ENCODE peak calls at places on chromosomes 11 and 22, in four cellular contexts. Q is K562, V is GM12878, N is IMR-90. L is an unnamed sample.

GRCh38 chr22:49447837-49448236 is 379.8 kb downstream of the BRD1 start:
- DNase-seq in N (no peak), Q (no peak), V (no peak), L (no peak)

GRCh38 chr11:120917536-120918239 is 106.2 kb upstream of the TBCEL start:
- DNase-seq in Q (no peak), V (peak), N (no peak), L (no peak)

GRCh38 chr11:2927493-2927800 is 1.8 kb downstream of the PHLDA2 start:
- DNase-seq in N (no peak), Q (no peak), V (no peak), L (no peak)

GRCh38 chr11:21142007-21142406 is 472.6 kb downstream of the NELL1 start:
- DNase-seq in N (no peak), V (no peak), Q (no peak), L (no peak)

GRCh38 chr22:39724390-39724789 is 153.8 kb downstream of the CACNA1I start:
- DNase-seq in V (no peak), Q (peak), N (no peak), L (no peak)

GRCh38 chr11:63837719-63838118 is 1.2 kb upstream of the MARK2 start:
- DNase-seq in N (no peak), V (no peak), Q (no peak), L (no peak)

GRCh38 chr22:47355776-47356432 is 593.5 kb downstream of the TBC1D22A start:
- DNase-seq in N (no peak), V (no peak), Q (no peak), L (no peak)

GRCh38 chr22:41565403-41566054 is 4.7 kb downstream of the CSDC2 start:
- DNase-seq in V (no peak), N (peak), Q (peak), L (peak)

GRCh38 chr11:125262825-125263218 is 98.3 kb downstream of the PKNOX2 start:
- DNase-seq in V (no peak), Q (no peak), N (peak), L (no peak)

GRCh38 chr11:797300-798092 is 585 bp downstream of the SLC25A22 start:
- DNase-seq in N (peak), V (no peak), Q (peak), L (peak)

GRCh38 chr22:42318967-42319366 is 48.5 kb upstream of the TCF20 start:
- DNase-seq in Q (no peak), V (no peak), N (no peak), L (no peak)

GRCh38 chr22:44003016-44003775 is 20.9 kb upstream of the PARVB start:
- DNase-seq in Q (no peak), N (no peak), V (no peak), L (no peak)

GRCh38 chr11:1435820-1436467 is 46.2 kb downstream of the BRSK2 start:
- DNase-seq in V (no peak), N (no peak), Q (peak), L (peak)

GRCh38 chr11:19025799-19026406 is 34.6 kb downstream of the MRGPRX2 start:
- DNase-seq in V (no peak), N (peak), Q (no peak), L (no peak)

GRCh38 chr11:134511255-134511654 is 99.2 kb upstream of the B3GAT1 start:
- DNase-seq in N (no peak), Q (no peak), V (no peak), L (no peak)

GRCh38 chr11:116283300-116283699 is 489.5 kb downstream of the BUD13 start:
- DNase-seq in N (no peak), Q (no peak), V (no peak), L (no peak)

GRCh38 chr11:74021998-74022397 is 13.1 kb upstream of the UCP3 start:
- DNase-seq in Q (no peak), N (no peak), V (no peak), L (no peak)

GRCh38 chr11:2137202-2138071 is 1.8 kb downstream of the IGF2 start:
- DNase-seq in N (peak), Q (peak), V (no peak), L (peak)

GRCh38 chr22:35312198-35313059 is 12.7 kb downstream of the TOM1 start:
- DNase-seq in V (no peak), Q (no peak), N (peak), L (no peak)

GRCh38 chr11:37544491-37544890 is 946.5 kb upstream of the RAG2 start:
- DNase-seq in Q (no peak), N (no peak), V (no peak), L (no peak)

GRCh38 chr11:1499261-1499890 is 12.8 kb upstream of the MOB2 start:
- DNase-seq in N (no peak), Q (no peak), V (no peak), L (peak)

GRCh38 chr11:103633037-103633788 is 403.2 kb upstream of the DDI1 start:
- DNase-seq in Q (no peak), V (no peak), N (peak), L (no peak)

GRCh38 chr11:72738199-72739141 is 13.7 kb downstream of the ARAP1 start:
- DNase-seq in Q (peak), N (peak), V (no peak), L (no peak)

GRCh38 chr11:11252403-11252802 is 100.6 kb downstream of the CSNK2A3 start:
- DNase-seq in V (no peak), N (no peak), Q (no peak), L (no peak)

GRCh38 chr11:96331556-96332168 is 11.3 kb downstream of the MAML2 start:
- DNase-seq in N (no peak), V (no peak), Q (no peak), L (no peak)

GRCh38 chr11:124760205-124760652 is 1.9 kb downstream of the ESAM start:
- DNase-seq in V (no peak), Q (no peak), N (no peak), L (no peak)

GRCh38 chr11:66315498-66315885 is 1.4 kb downstream of the CD248 start:
- DNase-seq in N (no peak), V (no peak), Q (no peak), L (no peak)

GRCh38 chr11:26556582-26556981 is 15.5 kb downstream of the MUC15 start:
- DNase-seq in V (no peak), N (no peak), Q (no peak), L (peak)

GRCh38 chr22:50206599-50206998 is 5.8 kb downstream of the SELENOO start:
- DNase-seq in Q (peak), V (no peak), N (peak), L (peak)

GRCh38 chr11:14232652-14233051 is 126.3 kb downstream of the RRAS2 start:
- DNase-seq in N (no peak), V (no peak), Q (peak), L (peak)

GRCh38 chr22:23283591-23284503 is 103.5 kb downstream of the BCR start:
- DNase-seq in V (no peak), N (no peak), Q (peak), L (no peak)

DNA sequence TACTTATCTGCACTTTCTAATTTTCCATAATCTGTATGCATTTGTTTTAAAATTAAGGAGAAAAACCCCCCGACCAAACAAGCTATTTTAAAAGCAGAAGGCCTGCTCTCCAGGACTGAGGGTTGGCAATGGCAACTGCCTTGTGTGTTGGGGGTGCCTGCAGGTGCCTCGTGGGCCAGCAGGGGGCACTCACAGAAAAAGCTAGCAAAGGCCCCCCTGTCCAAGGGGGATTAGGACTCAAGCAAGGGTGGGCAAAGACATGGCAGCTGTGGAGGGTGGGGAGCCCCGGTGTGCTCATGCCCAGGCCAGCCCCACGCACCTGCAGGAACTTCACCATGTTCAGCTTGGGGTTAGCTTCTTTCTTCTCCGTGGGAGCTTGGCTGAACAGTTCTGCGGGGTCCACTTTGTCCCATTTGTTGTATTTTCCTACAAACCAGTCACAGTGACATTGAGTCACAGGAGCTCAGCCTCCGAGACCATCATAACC is 10.3 kb downstream of the TOP3B start:
- DNase-seq in V (no peak), Q (peak), N (peak), L (peak)
- TF ChIP-seq ELK1 in V (no peak), Q (no peak), N (no peak), L (no peak)

GRCh38 chr22:17862646-17863181 is 88.4 kb upstream of the BID start:
- DNase-seq in N (no peak), V (no peak), Q (no peak), L (no peak)
- TF ChIP-seq ELK1 in N (no peak), V (no peak), Q (no peak), L (no peak)

DNA sequence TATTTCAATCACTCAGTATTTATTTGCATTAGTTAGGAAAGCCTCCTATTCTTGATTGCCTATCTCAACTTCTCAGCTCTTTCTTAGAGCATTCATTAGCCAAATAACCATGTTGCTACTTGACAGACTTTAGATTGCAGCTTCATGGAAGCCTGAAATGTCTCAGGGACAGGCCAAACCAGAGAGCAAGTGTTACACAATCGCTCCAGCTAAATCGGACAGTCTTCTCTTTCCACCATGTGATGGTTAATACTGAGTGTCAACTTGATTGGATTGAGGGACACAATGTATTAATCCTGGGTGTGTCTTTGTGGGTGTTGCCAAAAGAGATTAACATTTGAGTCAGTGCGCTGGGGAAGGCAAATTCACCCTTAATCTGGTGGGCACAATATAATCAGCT is 106.5 kb upstream of the DRD2 start:
- DNase-seq in Q (no peak), N (no peak), V (no peak), L (no peak)
- TF ChIP-seq ELK1 in Q (no peak), N (no peak), V (no peak), L (no peak)

DNA sequence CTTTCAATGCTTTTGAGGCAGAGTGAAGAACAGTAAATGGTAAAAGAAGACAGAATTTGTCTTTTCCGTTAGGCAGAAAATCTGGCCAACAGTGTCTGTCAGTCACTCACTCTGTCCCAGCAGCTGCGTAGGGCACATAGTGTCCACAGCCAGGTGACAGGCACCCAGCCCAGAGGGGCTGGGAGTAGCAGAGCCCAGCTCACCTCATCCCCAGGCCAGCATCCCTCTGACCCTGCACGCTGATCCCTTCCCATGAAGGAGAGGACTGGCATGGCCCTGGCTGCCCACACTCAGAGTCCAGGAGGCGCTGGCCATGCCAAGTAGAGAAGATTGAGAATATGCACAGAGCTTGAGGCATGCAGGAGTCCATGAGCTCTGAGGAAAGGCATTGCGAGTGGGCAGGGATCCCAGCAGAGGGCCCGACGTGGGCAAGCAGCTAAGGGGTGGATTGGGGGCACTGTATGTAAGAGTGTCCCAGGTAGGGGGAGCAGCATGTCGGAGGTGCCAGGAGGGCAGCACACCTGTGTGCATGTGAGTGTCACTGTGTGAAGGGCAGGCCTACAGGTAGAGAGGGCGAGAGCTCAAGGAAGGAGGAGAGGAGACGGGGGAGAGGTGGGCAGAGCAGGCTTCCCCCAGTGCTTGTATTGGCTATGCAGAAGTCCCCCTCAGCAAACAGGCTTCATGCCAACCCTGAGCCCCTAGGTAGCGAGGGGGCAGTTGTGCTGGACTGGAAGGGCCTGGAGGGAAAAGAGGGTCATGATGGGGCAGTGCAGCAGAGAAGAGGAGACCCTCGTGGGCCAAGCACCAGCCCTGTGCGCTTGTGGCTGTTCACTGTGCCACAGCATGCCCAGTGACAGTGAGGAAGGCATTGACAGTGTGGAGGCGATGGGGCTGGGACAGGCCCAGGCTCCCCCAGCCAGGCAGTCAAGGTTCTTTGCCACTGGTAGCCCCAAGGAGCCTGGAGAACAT is 133.8 kb downstream of the OSBP2 start:
- DNase-seq in N (no peak), V (no peak), Q (no peak), L (no peak)
- TF ChIP-seq ELK1 in N (no peak), V (no peak), Q (no peak), L (no peak)

DNA sequence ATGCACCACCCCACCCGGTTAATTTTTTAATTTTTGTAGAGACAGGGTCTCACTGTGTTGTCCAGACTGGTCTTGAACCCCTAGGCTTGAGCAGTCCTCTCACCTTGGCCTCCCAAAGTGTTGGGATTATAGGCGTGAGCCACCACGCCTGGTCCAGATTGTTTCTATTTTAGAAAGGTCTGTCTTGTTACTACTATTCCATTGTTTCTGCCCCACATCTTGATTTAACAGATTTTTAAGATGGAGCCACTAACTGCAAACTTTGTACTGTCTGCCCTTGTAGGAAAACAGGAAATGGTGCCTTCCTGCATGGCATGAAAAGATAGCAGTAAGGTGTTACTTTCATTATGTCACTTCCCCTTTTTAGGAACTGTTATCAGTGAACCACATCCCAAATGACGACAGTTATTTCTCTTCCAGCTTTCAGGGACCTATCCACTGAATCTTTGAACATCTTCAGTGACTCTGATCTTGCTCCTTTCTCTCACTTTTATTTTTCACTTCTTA is 23.2 kb downstream of the TAF1D start:
- DNase-seq in V (peak), Q (no peak), N (no peak), L (no peak)
- TF ChIP-seq ELK1 in V (no peak), Q (no peak), N (no peak), L (no peak)